ENCODE peak calls at places on chromosomes 2 and 18, in eight cellular contexts. A is GM06990, N is H9, C is esophagus squamous epithelium, U is sigmoid colon, T is heart right ventricle, O is progenitor cell of endocrine pancreas, Y is RWPE2. P is an unnamed sample.

GRCh38 chr2:223860809-223861738 is 23.7 kb upstream of the AP1S3 start:
- DNase-seq in A (no peak), N (no peak), C (no peak), U (no peak), T (no peak), O (peak), Y (peak), P (no peak)

GRCh38 chr2:11514904-11515303 is 18.9 kb upstream of the GREB1 start:
- DNase-seq in A (no peak), N (no peak), C (no peak), U (no peak), T (no peak), O (no peak), Y (no peak), P (no peak)

GRCh38 chr2:200308001-200308400 is 1.5 kb downstream of the SPATS2L start:
- DNase-seq in A (no peak), N (no peak), C (no peak), U (no peak), T (no peak), O (no peak), Y (no peak), P (no peak)

GRCh38 chr2:203928849-203929248 is 7.7 kb upstream of the ICOS start:
- DNase-seq in A (no peak), N (no peak), C (no peak), U (no peak), T (no peak), O (no peak), Y (no peak), P (no peak)

GRCh38 chr2:159201321-159202063 is 85.0 kb downstream of the WDSUB1 start:
- DNase-seq in A (no peak), N (no peak), C (no peak), U (no peak), T (no peak), O (no peak), Y (no peak), P (no peak)

GRCh38 chr2:11389551-11390528 is 45.4 kb upstream of the ROCK2 start:
- DNase-seq in A (no peak), N (no peak), C (no peak), U (no peak), T (no peak), O (no peak), Y (no peak), P (no peak)

GRCh38 chr2:137981112-137981679 is 16.9 kb downstream of the HNMT start:
- DNase-seq in A (no peak), N (no peak), C (no peak), U (no peak), T (no peak), O (no peak), Y (no peak), P (no peak)

GRCh38 chr2:240888890-240889573 is 6.9 kb downstream of the MAB21L4 start:
- DNase-seq in A (no peak), N (no peak), C (no peak), U (no peak), T (no peak), O (no peak), Y (no peak), P (no peak)

GRCh38 chr2:1219901-1220691 is 193.2 kb upstream of the TPO start:
- DNase-seq in A (no peak), N (no peak), C (no peak), U (no peak), T (no peak), O (no peak), Y (no peak), P (no peak)

GRCh38 chr2:175203621-175204496 is 22.3 kb upstream of the ATP5MC3 start:
- DNase-seq in A (no peak), N (peak), C (no peak), U (peak), T (peak), O (peak), Y (no peak), P (no peak)

GRCh38 chr2:240932001-240932723 is 26.0 kb downstream of the CROCC2 start:
- DNase-seq in A (no peak), N (peak), C (no peak), U (peak), T (no peak), O (peak), Y (no peak), P (peak)

GRCh38 chr18:48345596-48345995 is 63.6 kb downstream of the ZBTB7C start:
- DNase-seq in A (no peak), N (no peak), C (no peak), U (peak), T (no peak), O (no peak), Y (no peak), P (no peak)

GRCh38 chr2:102848366-102848839 is 86.6 kb downstream of the TMEM182 start:
- DNase-seq in A (no peak), N (peak), C (no peak), U (peak), T (peak), O (peak), Y (peak), P (no peak)

GRCh38 chr2:12718662-12719399 is 2.1 kb downstream of the TRIB2 start:
- DNase-seq in A (no peak), N (peak), C (no peak), U (no peak), T (no peak), O (no peak), Y (no peak), P (no peak)

GRCh38 chr2:221166283-221166682 is 405.8 kb downstream of the EPHA4 start:
- DNase-seq in A (no peak), N (no peak), C (no peak), U (no peak), T (no peak), O (no peak), Y (no peak), P (no peak)

GRCh38 chr2:144886847-144887246 is 366.9 kb upstream of the ZEB2 start:
- DNase-seq in A (no peak), N (no peak), C (no peak), U (peak), T (peak), O (no peak), Y (no peak), P (no peak)

GRCh38 chr2:190879474-190880373 is 897 bp upstream of the GLS start:
- DNase-seq in A (no peak), N (no peak), C (no peak), U (no peak), T (no peak), O (no peak), Y (no peak), P (no peak)

GRCh38 chr2:65309699-65310098 is 82.1 kb downstream of the ACTR2 start:
- DNase-seq in A (no peak), N (no peak), C (no peak), U (no peak), T (no peak), O (no peak), Y (no peak), P (no peak)

GRCh38 chr2:42052702-42053481 is 5.1 kb downstream of the PKDCC start:
- DNase-seq in A (no peak), N (no peak), C (no peak), U (no peak), T (peak), O (no peak), Y (no peak), P (no peak)

GRCh38 chr2:156189143-156189542 is 143.4 kb downstream of the NR4A2 start:
- DNase-seq in A (no peak), N (no peak), C (no peak), U (no peak), T (no peak), O (no peak), Y (no peak), P (no peak)

GRCh38 chr2:156190532-156190931 is 142.0 kb downstream of the NR4A2 start:
- DNase-seq in A (no peak), N (no peak), C (no peak), U (no peak), T (no peak), O (no peak), Y (no peak), P (no peak)

GRCh38 chr2:156191547-156191946 is 141.0 kb downstream of the NR4A2 start:
- DNase-seq in A (no peak), N (no peak), C (no peak), U (no peak), T (no peak), O (no peak), Y (no peak), P (no peak)

GRCh38 chr2:156189584-156189983 is 142.9 kb downstream of the NR4A2 start:
- DNase-seq in A (no peak), N (no peak), C (no peak), U (no peak), T (no peak), O (no peak), Y (no peak), P (no peak)

GRCh38 chr2:156192468-156192867 is 140.1 kb downstream of the NR4A2 start:
- DNase-seq in A (peak), N (no peak), C (no peak), U (no peak), T (no peak), O (no peak), Y (no peak), P (no peak)
- TF ChIP-seq CTCF in A (peak), N (peak), C (no peak), U (no peak), T (peak), O (no peak), Y (peak), P (no peak)

GRCh38 chr2:54194761-54195750 is 61.0 kb downstream of the TSPYL6 start:
- DNase-seq in A (no peak), N (no peak), C (no peak), U (no peak), T (no peak), O (no peak), Y (no peak), P (no peak)
- TF ChIP-seq CTCF in A (no peak), N (no peak), C (no peak), U (no peak), T (no peak), O (no peak), Y (no peak), P (no peak)

GRCh38 chr2:205563646-205564045 is 118.7 kb upstream of the NRP2 start:
- DNase-seq in A (no peak), N (peak), C (no peak), U (no peak), T (peak), O (no peak), Y (no peak), P (no peak)
- TF ChIP-seq CTCF in A (peak), N (peak), C (peak), U (no peak), T (peak), O (peak), Y (peak), P (no peak)

DNA sequence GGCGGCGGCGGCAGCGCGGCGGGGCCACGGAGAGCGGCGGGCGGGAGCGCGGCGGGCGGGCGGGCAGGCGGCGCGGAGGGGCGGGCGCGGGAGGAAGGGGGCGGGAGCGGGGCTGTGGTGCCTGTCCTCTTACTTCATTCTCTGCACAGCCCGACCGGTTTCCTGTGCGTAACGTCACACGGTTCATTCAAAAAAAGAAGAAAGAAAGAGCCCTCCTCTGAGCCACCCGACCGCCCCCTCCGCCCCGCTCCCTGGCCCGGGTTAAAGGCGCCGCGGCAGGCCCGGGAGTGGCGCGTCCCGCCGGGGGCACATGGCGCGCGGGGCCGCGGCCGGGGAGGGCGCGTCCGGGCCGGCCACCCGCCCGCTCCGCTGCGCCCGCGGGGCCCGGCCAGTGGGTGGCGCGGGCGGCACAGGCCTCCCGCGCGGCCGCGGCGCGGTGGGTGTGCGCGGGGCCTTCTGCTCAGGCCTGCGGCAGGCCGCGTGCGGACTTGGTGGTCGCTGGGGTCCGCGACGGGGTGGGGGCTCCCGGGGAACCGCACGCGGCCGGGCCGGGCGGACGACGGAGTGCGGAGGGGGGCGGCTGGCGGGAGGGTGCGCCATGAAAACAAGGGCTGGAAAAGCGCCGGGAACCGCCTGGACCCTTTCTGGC is 596 bp upstream of the BCL2 start:
- DNase-seq in A (peak), N (peak), C (peak), U (peak), T (peak), O (peak), Y (no peak), P (no peak)
- TF ChIP-seq CTCF in A (no peak), N (no peak), C (no peak), U (no peak), T (no peak), O (no peak), Y (peak), P (no peak)

DNA sequence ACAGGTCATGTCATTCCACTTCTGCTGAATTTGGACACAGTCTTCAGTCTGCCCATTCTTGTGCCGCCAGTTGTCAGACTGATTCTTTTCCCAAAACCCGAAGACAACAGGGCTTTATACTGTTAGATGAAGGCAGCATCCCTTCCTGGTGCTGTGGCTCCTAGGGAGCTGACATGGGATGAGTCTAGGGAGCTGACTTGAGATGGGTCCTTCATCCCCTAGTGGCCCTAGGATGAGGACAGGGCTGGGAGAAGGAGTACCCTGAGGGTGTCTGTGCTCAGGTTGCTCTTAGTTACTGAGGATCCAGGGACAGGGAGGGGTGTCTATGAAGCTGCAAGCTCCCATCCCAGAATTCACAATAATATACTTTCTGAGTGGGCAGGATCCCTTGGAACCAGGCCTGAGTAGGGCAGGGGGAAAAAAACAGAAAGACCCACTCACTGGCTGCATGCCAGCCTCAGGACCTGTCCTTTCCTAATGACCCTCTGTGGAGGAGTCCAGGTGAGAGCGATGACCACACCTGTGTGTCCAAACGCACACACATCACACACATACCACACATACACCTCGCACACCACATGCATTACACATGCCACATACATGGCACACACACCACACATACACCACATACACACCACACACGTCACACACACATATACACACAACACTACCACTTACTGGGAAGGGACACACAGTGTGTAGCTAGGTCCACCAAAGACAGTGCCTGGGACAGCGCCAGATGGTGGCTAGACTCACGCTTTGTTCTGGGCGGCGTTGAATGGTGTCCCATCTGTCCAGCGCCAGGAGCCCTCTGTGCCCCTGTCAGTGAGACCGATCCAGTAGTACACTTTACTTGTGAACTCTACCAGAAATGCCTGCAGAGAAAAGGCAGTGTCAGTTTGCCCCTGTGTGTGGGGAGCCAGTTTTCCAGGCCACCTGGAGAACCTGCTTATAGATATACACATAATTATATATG is 11.1 kb downstream of the CLEC4F start:
- DNase-seq in A (no peak), N (no peak), C (no peak), U (no peak), T (no peak), O (no peak), Y (no peak), P (no peak)
- TF ChIP-seq CTCF in A (no peak), N (no peak), C (no peak), U (no peak), T (no peak), O (no peak), Y (no peak), P (no peak)

GRCh38 chr2:85843543-85843942 is 45.2 kb downstream of the ST3GAL5 start:
- DNase-seq in A (no peak), N (peak), C (no peak), U (no peak), T (no peak), O (no peak), Y (no peak), P (no peak)
- TF ChIP-seq CTCF in A (peak), N (peak), C (peak), U (no peak), T (no peak), O (peak), Y (peak), P (no peak)

DNA sequence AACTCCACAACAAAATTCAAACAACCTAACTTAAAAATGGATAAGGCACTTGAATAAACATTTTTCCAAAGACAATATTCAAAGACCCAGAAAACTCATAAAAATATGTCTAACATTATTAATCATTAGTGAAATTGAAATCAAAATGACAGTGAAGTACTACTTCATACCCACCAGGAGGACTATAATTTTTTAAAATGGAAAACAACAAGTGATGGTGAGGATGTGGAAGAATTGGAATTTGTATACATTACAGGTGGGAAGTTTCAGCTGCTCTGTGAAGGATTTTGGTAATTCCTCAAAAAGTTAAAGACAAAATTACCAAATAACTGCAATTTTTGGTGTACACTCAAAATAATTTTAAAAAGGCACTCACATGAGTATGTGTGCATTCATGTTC is 920.0 kb downstream of the TDRD15 start:
- DNase-seq in A (no peak), N (no peak), C (no peak), U (no peak), T (no peak), O (no peak), Y (no peak), P (no peak)
- TF ChIP-seq CTCF in A (no peak), N (no peak), C (no peak), U (no peak), T (no peak), O (peak), Y (no peak), P (no peak)

GRCh38 chr2:96468904-96469303 is 36.3 kb downstream of the NEURL3 start:
- DNase-seq in A (no peak), N (no peak), C (no peak), U (no peak), T (no peak), O (no peak), Y (no peak), P (no peak)

GRCh38 chr2:96471772-96472171 is 33.4 kb downstream of the NEURL3 start:
- DNase-seq in A (no peak), N (no peak), C (no peak), U (no peak), T (no peak), O (no peak), Y (no peak), P (no peak)

GRCh38 chr2:96464651-96465050 is 40.5 kb downstream of the NEURL3 start:
- DNase-seq in A (no peak), N (no peak), C (no peak), U (no peak), T (no peak), O (no peak), Y (no peak), P (no peak)

GRCh38 chr2:96470089-96470488 is 35.1 kb downstream of the NEURL3 start:
- DNase-seq in A (no peak), N (no peak), C (no peak), U (no peak), T (no peak), O (no peak), Y (no peak), P (no peak)

GRCh38 chr2:96470636-96471035 is 34.5 kb downstream of the NEURL3 start:
- DNase-seq in A (peak), N (peak), C (no peak), U (no peak), T (peak), O (peak), Y (no peak), P (no peak)
- TF ChIP-seq CTCF in A (peak), N (peak), C (peak), U (no peak), T (peak), O (peak), Y (no peak), P (no peak)

GRCh38 chr18:79988079-79988924 is at the start of gene TXNL4A:
- DNase-seq in A (peak), N (peak), C (peak), U (peak), T (peak), O (peak), Y (peak), P (peak)
- TF ChIP-seq CTCF in A (peak), N (peak), C (peak), U (no peak), T (peak), O (peak), Y (peak), P (no peak)

P was measured in omental fat pad.